ENCODE peak calls at places on chromosomes 1 and 21, in five cellular contexts. U is psoas muscle, S is right lobe of liver, X is endothelial cell of umbilical vein, A is ovary. E is an unnamed sample. For H3K36me3, the result is how much of the 10 kb centered on the place peaks cover.

GRCh38 chr1:246725191-246725590 is 982 bp downstream of the SCCPDH start:
- DNase-seq in S (no peak), X (no peak), A (no peak), U (no peak), E (no peak)

GRCh38 chr1:172107261-172107820 is 266.0 kb downstream of the DNM3 start:
- DNase-seq in U (no peak), A (no peak), S (no peak), X (no peak), E (peak)

GRCh38 chr1:155125946-155126493 is 1.7 kb upstream of the EFNA1 start:
- DNase-seq in X (peak), A (peak), S (peak), U (peak), E (no peak)

GRCh38 chr1:44785027-44785376 is 3.0 kb downstream of the BEST4 start:
- DNase-seq in S (no peak), A (peak), U (no peak), X (no peak), E (no peak)

GRCh38 chr21:27647401-27647800 is 680.5 kb upstream of the ADAMTS5 start:
- DNase-seq in S (no peak), U (no peak), A (no peak), X (peak), E (no peak)

GRCh38 chr1:93148001-93148400 is 32.2 kb downstream of the TMED5 start:
- DNase-seq in U (no peak), S (no peak), A (no peak), X (no peak), E (no peak)

GRCh38 chr1:10456661-10457060 is 6.8 kb downstream of the CORT start:
- DNase-seq in A (no peak), X (no peak), S (no peak), U (no peak), E (no peak)

GRCh38 chr1:118981436-118981835 is 6.7 kb downstream of the TBX15 start:
- DNase-seq in S (no peak), A (no peak), X (no peak), U (no peak), E (no peak)

GRCh38 chr1:171718848-171719247 is 23.0 kb downstream of the VAMP4 start:
- DNase-seq in S (no peak), X (no peak), U (no peak), A (no peak), E (no peak)

GRCh38 chr1:224640587-224640986 is 24.5 kb downstream of the CNIH3 start:
- DNase-seq in S (no peak), X (no peak), A (no peak), U (no peak), E (no peak)

GRCh38 chr1:224643653-224644052 is 27.5 kb downstream of the CNIH3 start:
- DNase-seq in X (no peak), U (no peak), A (no peak), S (no peak), E (no peak)

GRCh38 chr1:224640018-224640417 is 23.9 kb downstream of the CNIH3 start:
- DNase-seq in X (no peak), A (no peak), S (no peak), U (no peak), E (no peak)

GRCh38 chr1:224639426-224639975 is 23.4 kb downstream of the CNIH3 start:
- DNase-seq in X (peak), S (no peak), A (no peak), U (no peak), E (no peak)

GRCh38 chr1:224641030-224641429 is 24.9 kb downstream of the CNIH3 start:
- DNase-seq in U (no peak), X (no peak), A (no peak), S (no peak), E (no peak)
- TF ChIP-seq CTCF in U (no peak), X (no peak), A (no peak), S (no peak), E (no peak)

GRCh38 chr1:1732381-1732780 is 8.2 kb upstream of the CDK11A start:
- DNase-seq in A (peak), S (no peak), U (no peak), X (no peak), E (no peak)

GRCh38 chr1:1730870-1731269 is 6.7 kb upstream of the CDK11A start:
- DNase-seq in U (no peak), X (no peak), A (peak), S (no peak), E (no peak)
- H3K36me3 ChIP-seq in U (under half), X (under half), A (under half), S (under half), E (under half)

GRCh38 chr1:3249846-3250501 is 181.0 kb downstream of the PRDM16 start:
- DNase-seq in U (no peak), X (no peak), S (no peak), A (no peak), E (no peak)

GRCh38 chr1:3249236-3249845 is 180.3 kb downstream of the PRDM16 start:
- DNase-seq in A (no peak), X (no peak), S (no peak), U (no peak), E (no peak)

GRCh38 chr1:3247521-3248031 is 178.6 kb downstream of the PRDM16 start:
- DNase-seq in S (no peak), U (no peak), A (no peak), X (no peak), E (no peak)

GRCh38 chr1:3250624-3251023 is 181.6 kb downstream of the PRDM16 start:
- DNase-seq in X (no peak), U (no peak), A (no peak), S (no peak), E (no peak)

GRCh38 chr1:3248416-3249141 is 179.6 kb downstream of the PRDM16 start:
- DNase-seq in X (no peak), U (no peak), A (no peak), S (no peak), E (no peak)
- H3K4me3 ChIP-seq in X (no peak), U (no peak), A (no peak), S (no peak), E (no peak)

GRCh38 chr1:6274102-6274501 is 13.2 kb upstream of the GPR153 start:
- DNase-seq in S (no peak), U (no peak), A (no peak), X (no peak), E (no peak)
- TF ChIP-seq CTCF in S (no peak), U (no peak), A (no peak), X (no peak), E (no peak)

GRCh38 chr1:230081751-230082150 is 14.7 kb downstream of the GALNT2 start:
- DNase-seq in S (no peak), X (no peak), U (no peak), A (no peak), E (no peak)
- H3K36me3 ChIP-seq in S (under half), X (under half), U (under half), A (under half), E (under half)

GRCh38 chr1:204359474-204360255 is at the start of gene PLEKHA6:
- DNase-seq in A (peak), X (no peak), U (peak), S (no peak), E (peak)

GRCh38 chr1:204358605-204359004 is 1.1 kb downstream of the PLEKHA6 start:
- DNase-seq in A (no peak), S (no peak), U (no peak), X (no peak), E (no peak)

GRCh38 chr1:204360314-204360713 is 585 bp upstream of the PLEKHA6 start:
- DNase-seq in U (no peak), X (no peak), S (no peak), A (no peak), E (no peak)

GRCh38 chr1:204358145-204358544 is 1.6 kb downstream of the PLEKHA6 start:
- DNase-seq in X (no peak), A (no peak), S (no peak), U (no peak), E (no peak)

DNA sequence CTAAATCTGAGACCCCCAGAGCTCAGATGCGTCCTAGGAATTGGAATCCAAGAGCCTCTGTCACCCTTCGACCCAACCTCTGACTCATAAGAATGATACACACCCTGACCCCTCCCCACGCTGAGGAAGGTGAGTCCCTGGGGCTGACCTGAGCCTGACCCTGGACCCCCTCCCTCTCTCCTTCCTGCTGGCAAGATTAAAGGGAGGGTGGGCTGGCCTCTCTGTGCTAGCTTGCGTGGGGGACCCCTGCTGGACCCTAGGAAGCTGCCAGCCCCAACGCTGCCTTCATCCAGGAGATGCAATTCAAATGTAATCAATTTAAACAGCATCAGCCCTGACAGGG is 627 bp downstream of the PLEKHA6 start:
- DNase-seq in U (no peak), X (no peak), A (no peak), S (no peak), E (no peak)
- H3K4me3 ChIP-seq in U (no peak), X (no peak), A (no peak), S (no peak), E (no peak)

GRCh38 chr1:39089811-39090519 is 63.8 kb downstream of the NDUFS5 start:
- DNase-seq in S (no peak), A (no peak), U (no peak), X (no peak), E (peak)
- TF ChIP-seq CTCF in S (no peak), A (no peak), U (no peak), X (no peak), E (no peak)

DNA sequence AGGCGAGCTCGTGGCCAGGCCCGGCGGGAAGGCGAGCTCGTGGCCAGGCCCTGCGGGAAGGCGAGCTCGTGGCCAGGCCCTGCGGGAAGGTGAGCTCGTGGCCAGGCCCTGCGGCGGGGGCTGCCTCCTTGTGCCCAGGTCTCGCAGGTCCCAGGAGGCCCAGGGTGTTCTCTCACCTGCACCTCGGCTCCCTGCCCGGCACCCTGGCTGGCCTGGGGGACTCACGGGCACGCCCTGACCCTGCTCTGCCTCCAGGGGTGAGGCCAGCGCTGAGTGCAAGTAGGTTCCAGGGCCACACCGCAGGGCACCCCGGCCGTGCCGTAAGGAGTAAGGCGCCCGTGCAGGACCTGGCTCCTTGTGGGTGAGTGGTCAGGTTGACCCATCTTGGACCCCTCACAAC is 4.4 kb downstream of the SDF4 start:
- DNase-seq in S (no peak), A (no peak), U (no peak), X (no peak), E (no peak)
- H3K36me3 ChIP-seq in S (under half), A (under half), U (under half), X (under half), E (under half)

E was measured in A673.